ENCODE peak calls at places on chromosome 17, in eight cellular contexts. One of them, this sample, is unnamed.

GRCh38 chr17:73956595-73957465 is 246.6 kb upstream of the RPL38 start:
- DNase-seq in body of pancreas: peak; percentile 69
- DNase-seq in fibroblast of lung: no peak
- DNase-seq in mesenchymal stem cell: no peak
- DNase-seq in testis: peak; percentile 84
- DNase-seq in small intestine: peak; percentile 55
- DNase-seq in heart right ventricle: peak; percentile 41
- DNase-seq in tibial artery: no peak
- DNase-seq in this sample: no peak

GRCh38 chr17:7258731-7259554 is 3.3 kb downstream of the CLDN7 start:
- DNase-seq in mesenchymal stem cell: no peak
- DNase-seq in tibial artery: no peak
- DNase-seq in small intestine: peak; percentile 99
- DNase-seq in fibroblast of lung: peak; percentile 34
- DNase-seq in testis: no peak
- DNase-seq in heart right ventricle: no peak
- DNase-seq in body of pancreas: peak; percentile 63
- DNase-seq in this sample: no peak

GRCh38 chr17:19578545-19578944 is 44.9 kb downstream of the SLC47A1 start:
- DNase-seq in tibial artery: no peak
- DNase-seq in mesenchymal stem cell: no peak
- DNase-seq in small intestine: no peak
- DNase-seq in body of pancreas: no peak
- DNase-seq in testis: no peak
- DNase-seq in heart right ventricle: no peak
- DNase-seq in fibroblast of lung: no peak
- DNase-seq in this sample: no peak

GRCh38 chr17:43418441-43419374 is 19.9 kb downstream of the ARL4D start:
- DNase-seq in heart right ventricle: peak; percentile 42
- DNase-seq in body of pancreas: no peak
- DNase-seq in mesenchymal stem cell: peak; percentile 93
- DNase-seq in small intestine: no peak
- DNase-seq in tibial artery: peak; percentile 86
- DNase-seq in testis: no peak
- DNase-seq in fibroblast of lung: peak; percentile 94
- DNase-seq in this sample: peak; percentile 79

GRCh38 chr17:66777689-66778225 is 57.2 kb upstream of the CACNG5 start:
- DNase-seq in tibial artery: no peak
- DNase-seq in heart right ventricle: no peak
- DNase-seq in body of pancreas: no peak
- DNase-seq in mesenchymal stem cell: peak; percentile 43
- DNase-seq in testis: no peak
- DNase-seq in fibroblast of lung: peak; percentile 70
- DNase-seq in small intestine: no peak
- DNase-seq in this sample: no peak

GRCh38 chr17:76458580-76459490 is 5.9 kb upstream of the UBE2O start:
- DNase-seq in mesenchymal stem cell: peak; percentile 66
- DNase-seq in fibroblast of lung: peak; percentile 37
- DNase-seq in testis: peak; percentile 78
- DNase-seq in heart right ventricle: peak; percentile 57
- DNase-seq in tibial artery: no peak
- DNase-seq in body of pancreas: peak; percentile 63
- DNase-seq in small intestine: peak; percentile 64
- DNase-seq in this sample: no peak

GRCh38 chr17:57365420-57365819 is 109.1 kb downstream of the MSI2 start:
- DNase-seq in heart right ventricle: no peak
- DNase-seq in tibial artery: no peak
- DNase-seq in body of pancreas: no peak
- DNase-seq in fibroblast of lung: no peak
- DNase-seq in mesenchymal stem cell: no peak
- DNase-seq in testis: peak; percentile 72
- DNase-seq in small intestine: no peak
- DNase-seq in this sample: no peak

GRCh38 chr17:68499587-68499986 is 12.6 kb upstream of the PRKAR1A start:
- DNase-seq in fibroblast of lung: no peak
- DNase-seq in heart right ventricle: no peak
- DNase-seq in body of pancreas: no peak
- DNase-seq in small intestine: no peak
- DNase-seq in mesenchymal stem cell: no peak
- DNase-seq in tibial artery: no peak
- DNase-seq in testis: no peak
- DNase-seq in this sample: no peak

GRCh38 chr17:8398980-8399379 is 1.4 kb upstream of the RNF222 start:
- DNase-seq in testis: no peak
- DNase-seq in tibial artery: no peak
- DNase-seq in mesenchymal stem cell: no peak
- DNase-seq in fibroblast of lung: no peak
- DNase-seq in body of pancreas: no peak
- DNase-seq in small intestine: no peak
- DNase-seq in heart right ventricle: no peak
- DNase-seq in this sample: no peak

GRCh38 chr17:65797809-65798208 is 236.4 kb upstream of the AXIN2 start:
- DNase-seq in tibial artery: no peak
- DNase-seq in body of pancreas: no peak
- DNase-seq in small intestine: no peak
- DNase-seq in mesenchymal stem cell: no peak
- DNase-seq in testis: no peak
- DNase-seq in fibroblast of lung: no peak
- DNase-seq in heart right ventricle: no peak
- DNase-seq in this sample: no peak

GRCh38 chr17:77206125-77206523 is 65.4 kb downstream of the SEC14L1 start:
- DNase-seq in testis: no peak
- DNase-seq in heart right ventricle: no peak
- DNase-seq in tibial artery: peak; percentile 20
- DNase-seq in fibroblast of lung: no peak
- DNase-seq in mesenchymal stem cell: peak; percentile 22
- DNase-seq in body of pancreas: no peak
- DNase-seq in small intestine: no peak
- DNase-seq in this sample: peak; percentile 36

GRCh38 chr17:62595484-62595883 is 32.0 kb upstream of the MRC2 start:
- DNase-seq in testis: no peak
- DNase-seq in fibroblast of lung: no peak
- DNase-seq in body of pancreas: no peak
- DNase-seq in tibial artery: no peak
- DNase-seq in small intestine: no peak
- DNase-seq in mesenchymal stem cell: no peak
- DNase-seq in heart right ventricle: no peak
- DNase-seq in this sample: no peak

GRCh38 chr17:14808425-14808824 is 456.7 kb downstream of the PMP22 start:
- DNase-seq in fibroblast of lung: no peak
- DNase-seq in heart right ventricle: no peak
- DNase-seq in mesenchymal stem cell: no peak
- DNase-seq in body of pancreas: no peak
- DNase-seq in testis: no peak
- DNase-seq in small intestine: no peak
- DNase-seq in tibial artery: no peak
- DNase-seq in this sample: no peak

GRCh38 chr17:67818110-67819002 is 6.9 kb upstream of the BPTF start:
- DNase-seq in tibial artery: no peak
- DNase-seq in mesenchymal stem cell: no peak
- DNase-seq in fibroblast of lung: no peak
- DNase-seq in body of pancreas: no peak
- DNase-seq in small intestine: peak; percentile 24
- DNase-seq in heart right ventricle: no peak
- DNase-seq in testis: peak; percentile 3
- DNase-seq in this sample: no peak

GRCh38 chr17:78736526-78737079 is 45.5 kb downstream of the CYTH1 start:
- DNase-seq in fibroblast of lung: no peak
- DNase-seq in small intestine: peak; percentile 96
- DNase-seq in testis: peak; percentile 51
- DNase-seq in tibial artery: peak; percentile 81
- DNase-seq in heart right ventricle: peak; percentile 77
- DNase-seq in mesenchymal stem cell: no peak
- DNase-seq in body of pancreas: peak; percentile 90
- DNase-seq in this sample: peak; percentile 83

GRCh38 chr17:33113281-33114010 is 121.8 kb downstream of the SPACA3 start:
- DNase-seq in tibial artery: no peak
- DNase-seq in small intestine: no peak
- DNase-seq in body of pancreas: peak; percentile 18
- DNase-seq in testis: peak; percentile 32
- DNase-seq in heart right ventricle: no peak
- DNase-seq in mesenchymal stem cell: no peak
- DNase-seq in fibroblast of lung: peak; percentile 71
- DNase-seq in this sample: no peak

GRCh38 chr17:2438823-2439222 is 38.0 kb upstream of the MNT start:
- DNase-seq in body of pancreas: no peak
- DNase-seq in tibial artery: no peak
- DNase-seq in heart right ventricle: no peak
- DNase-seq in small intestine: no peak
- DNase-seq in fibroblast of lung: peak; percentile 85
- DNase-seq in mesenchymal stem cell: peak; percentile 76
- DNase-seq in testis: no peak
- DNase-seq in this sample: no peak

GRCh38 chr17:72390675-72391501 is 270.1 kb downstream of the SOX9 start:
- DNase-seq in tibial artery: no peak
- DNase-seq in small intestine: no peak
- DNase-seq in heart right ventricle: no peak
- DNase-seq in fibroblast of lung: peak; percentile 84
- DNase-seq in testis: no peak
- DNase-seq in mesenchymal stem cell: peak; percentile 73
- DNase-seq in body of pancreas: no peak
- DNase-seq in this sample: no peak

GRCh38 chr17:2335726-2336214 is 487 bp downstream of the TSR1 start:
- DNase-seq in body of pancreas: peak; percentile 23
- DNase-seq in heart right ventricle: no peak
- DNase-seq in testis: peak; percentile 21
- DNase-seq in fibroblast of lung: peak; percentile 36
- DNase-seq in tibial artery: no peak
- DNase-seq in small intestine: no peak
- DNase-seq in mesenchymal stem cell: peak; percentile 7
- DNase-seq in this sample: no peak

GRCh38 chr17:67372751-67373150 is 4.3 kb upstream of the PITPNC1 start:
- DNase-seq in mesenchymal stem cell: no peak
- DNase-seq in testis: no peak
- DNase-seq in fibroblast of lung: no peak
- DNase-seq in small intestine: no peak
- DNase-seq in tibial artery: no peak
- DNase-seq in body of pancreas: no peak
- DNase-seq in heart right ventricle: no peak
- DNase-seq in this sample: no peak

GRCh38 chr17:4858068-4858879 is 25.1 kb downstream of the MINK1 start:
- DNase-seq in heart right ventricle: peak; percentile 32
- DNase-seq in fibroblast of lung: no peak
- DNase-seq in body of pancreas: no peak
- DNase-seq in mesenchymal stem cell: no peak
- DNase-seq in tibial artery: no peak
- DNase-seq in small intestine: peak; percentile 66
- DNase-seq in testis: peak; percentile 77
- DNase-seq in this sample: no peak

GRCh38 chr17:82776454-82776853 is 24.6 kb downstream of the TBCD start:
- DNase-seq in tibial artery: no peak
- DNase-seq in body of pancreas: no peak
- DNase-seq in small intestine: no peak
- DNase-seq in fibroblast of lung: no peak
- DNase-seq in heart right ventricle: no peak
- DNase-seq in testis: no peak
- DNase-seq in mesenchymal stem cell: no peak
- DNase-seq in this sample: no peak

GRCh38 chr17:81424613-81425017 is 29.4 kb downstream of the BAHCC1 start:
- DNase-seq in fibroblast of lung: no peak
- DNase-seq in tibial artery: no peak
- DNase-seq in body of pancreas: no peak
- DNase-seq in small intestine: no peak
- DNase-seq in mesenchymal stem cell: no peak
- DNase-seq in testis: no peak
- DNase-seq in heart right ventricle: no peak
- DNase-seq in this sample: no peak
- H3K4me1 ChIP-seq in fibroblast of lung: peaks cover 45% of the 10 kb centered on the region
- H3K4me1 ChIP-seq in tibial artery: peaks cover 80% of the 10 kb centered on the region
- H3K4me1 ChIP-seq in body of pancreas: peaks cover 80% of the 10 kb centered on the region
- H3K4me1 ChIP-seq in small intestine: peaks cover 2% of the 10 kb centered on the region
- H3K4me1 ChIP-seq in mesenchymal stem cell: peaks cover 72% of the 10 kb centered on the region
- H3K4me1 ChIP-seq in testis: peaks cover 62% of the 10 kb centered on the region
- H3K4me1 ChIP-seq in heart right ventricle: peaks cover 74% of the 10 kb centered on the region
- H3K4me1 ChIP-seq in this sample: no peaks in the 10 kb centered on the region

DNA sequence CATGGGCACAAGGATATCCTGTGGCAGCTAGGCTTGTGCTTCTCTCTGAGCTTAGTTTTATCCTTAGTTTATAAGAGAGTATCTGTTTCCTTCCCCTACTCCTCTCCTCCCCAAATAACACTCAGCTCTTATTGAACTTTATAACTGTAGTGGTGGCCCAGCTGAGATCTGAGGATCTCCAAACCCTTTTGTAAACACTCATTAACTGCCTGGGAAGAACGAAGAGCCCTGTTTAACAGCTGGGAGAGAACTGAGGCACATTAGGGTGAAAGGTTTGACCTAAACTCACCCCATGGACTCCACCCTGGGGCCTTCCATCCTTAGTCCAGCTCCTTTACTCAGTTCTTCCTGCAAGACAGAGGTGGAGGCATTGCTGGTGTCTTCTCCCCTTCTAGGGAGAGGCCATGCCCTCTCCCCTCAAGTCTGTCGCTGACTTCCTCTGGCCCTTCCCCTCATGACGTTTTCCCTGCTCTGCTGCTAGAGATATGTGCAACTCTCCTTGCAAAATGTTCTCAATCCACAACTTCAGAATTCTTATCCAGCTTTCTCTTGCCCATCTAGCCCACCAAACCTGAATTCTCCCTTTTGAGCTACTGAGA is 1.2 kb upstream of the RARA start:
- DNase-seq in small intestine: no peak
- DNase-seq in fibroblast of lung: no peak
- DNase-seq in tibial artery: no peak
- DNase-seq in mesenchymal stem cell: peak; percentile 68
- DNase-seq in testis: no peak
- DNase-seq in heart right ventricle: no peak
- DNase-seq in body of pancreas: no peak
- DNase-seq in this sample: no peak
- H3K27ac ChIP-seq in small intestine: peak overlapping the region; percentile 55
- H3K27ac ChIP-seq in fibroblast of lung: peak overlapping the region; percentile 64
- H3K27ac ChIP-seq in tibial artery: no peak overlapping the region
- H3K27ac ChIP-seq in mesenchymal stem cell: no peak overlapping the region
- H3K27ac ChIP-seq in testis: peak overlapping the region; percentile 73
- H3K27ac ChIP-seq in heart right ventricle: peak overlapping the region; percentile 76
- H3K27ac ChIP-seq in body of pancreas: no peak overlapping the region
- H3K27ac ChIP-seq in this sample: no peak overlapping the region

GRCh38 chr17:48057626-48058025 is 9.5 kb downstream of the NFE2L1 start:
- DNase-seq in small intestine: no peak
- DNase-seq in fibroblast of lung: no peak
- DNase-seq in body of pancreas: no peak
- DNase-seq in heart right ventricle: no peak
- DNase-seq in testis: no peak
- DNase-seq in mesenchymal stem cell: no peak
- DNase-seq in tibial artery: no peak
- DNase-seq in this sample: no peak
- H3K36me3 ChIP-seq in small intestine: peaks cover 60% of the 10 kb centered on the region
- H3K36me3 ChIP-seq in fibroblast of lung: peaks cover 31% of the 10 kb centered on the region
- H3K36me3 ChIP-seq in body of pancreas: no peaks in the 10 kb centered on the region
- H3K36me3 ChIP-seq in heart right ventricle: peaks cover 70% of the 10 kb centered on the region
- H3K36me3 ChIP-seq in testis: no peaks in the 10 kb centered on the region
- H3K36me3 ChIP-seq in mesenchymal stem cell: peaks cover 83% of the 10 kb centered on the region
- H3K36me3 ChIP-seq in tibial artery: peaks cover 65% of the 10 kb centered on the region
- H3K36me3 ChIP-seq in this sample: peaks cover 17% of the 10 kb centered on the region

DNA sequence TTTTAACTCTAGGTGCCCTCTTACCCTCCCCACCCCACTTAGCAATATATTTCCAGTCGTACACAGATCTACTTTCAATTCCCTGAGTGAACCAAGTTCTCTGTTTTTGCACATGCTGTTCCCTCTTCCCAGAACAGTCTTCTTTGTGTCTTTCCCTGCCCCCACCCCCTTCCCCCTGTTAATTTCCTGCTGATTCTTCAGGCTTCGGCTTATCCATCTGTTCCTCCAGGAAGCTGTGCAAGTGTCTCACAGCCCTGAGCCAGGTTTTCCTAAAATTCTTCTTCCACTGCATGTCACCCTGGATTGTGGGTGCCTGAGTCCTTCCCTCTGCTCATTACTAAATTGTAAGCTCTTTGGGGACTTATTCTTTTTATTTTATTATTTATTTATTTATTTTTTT is 12.4 kb upstream of the SPOP start:
- DNase-seq in testis: no peak
- DNase-seq in fibroblast of lung: no peak
- DNase-seq in body of pancreas: no peak
- DNase-seq in small intestine: no peak
- DNase-seq in mesenchymal stem cell: no peak
- DNase-seq in heart right ventricle: no peak
- DNase-seq in tibial artery: no peak
- DNase-seq in this sample: no peak
- H3K4me1 ChIP-seq in testis: peaks cover 5% of the 10 kb centered on the region
- H3K4me1 ChIP-seq in fibroblast of lung: no peaks in the 10 kb centered on the region
- H3K4me1 ChIP-seq in body of pancreas: peaks cover 3% of the 10 kb centered on the region
- H3K4me1 ChIP-seq in small intestine: no peaks in the 10 kb centered on the region
- H3K4me1 ChIP-seq in mesenchymal stem cell: no peaks in the 10 kb centered on the region
- H3K4me1 ChIP-seq in heart right ventricle: peaks cover 21% of the 10 kb centered on the region
- H3K4me1 ChIP-seq in tibial artery: peaks cover 43% of the 10 kb centered on the region
- H3K4me1 ChIP-seq in this sample: no peaks in the 10 kb centered on the region